ENCODE peak calls at places on chromosomes 7 and 10, in five cellular contexts. One of them, this sample, is unnamed.

GRCh38 chr10:33263453-33263852 is 71.0 kb downstream of the NRP1 start:
- DNase-seq in GM12878: no peak
- DNase-seq in H1: no peak
- DNase-seq in HepG2: no peak
- DNase-seq in HCT116: no peak
- DNase-seq in this sample: no peak

GRCh38 chr10:43128958-43129706 is 9.1 kb upstream of the CSGALNACT2 start:
- DNase-seq in GM12878: no peak
- DNase-seq in H1: peak; percentile 27
- DNase-seq in HepG2: no peak
- DNase-seq in HCT116: peak; percentile 23
- DNase-seq in this sample: peak; percentile 64

GRCh38 chr7:95922191-95922590 is 149.8 kb downstream of the DYNC1I1 start:
- DNase-seq in GM12878: no peak
- DNase-seq in H1: no peak
- DNase-seq in HepG2: no peak
- DNase-seq in HCT116: no peak
- DNase-seq in this sample: no peak

GRCh38 chr7:94374231-94374630 is 20.5 kb upstream of the COL1A2 start:
- DNase-seq in GM12878: no peak
- DNase-seq in H1: no peak
- DNase-seq in HepG2: no peak
- DNase-seq in HCT116: no peak
- DNase-seq in this sample: no peak

GRCh38 chr7:131961281-131961680 is 404.9 kb upstream of the PODXL start:
- DNase-seq in GM12878: no peak
- DNase-seq in H1: no peak
- DNase-seq in HepG2: no peak
- DNase-seq in HCT116: no peak
- DNase-seq in this sample: no peak

GRCh38 chr7:151384776-151385625 is 24.8 kb downstream of the WDR86 start:
- DNase-seq in GM12878: no peak
- DNase-seq in H1: no peak
- DNase-seq in HepG2: no peak
- DNase-seq in HCT116: no peak
- DNase-seq in this sample: no peak

GRCh38 chr7:2157473-2158279 is 75.1 kb downstream of the MAD1L1 start:
- DNase-seq in GM12878: no peak
- DNase-seq in H1: no peak
- DNase-seq in HepG2: no peak
- DNase-seq in HCT116: no peak
- DNase-seq in this sample: no peak

GRCh38 chr7:103944230-103944900 is 45.1 kb downstream of the RELN start:
- DNase-seq in GM12878: no peak
- DNase-seq in H1: no peak
- DNase-seq in HepG2: no peak
- DNase-seq in HCT116: no peak
- DNase-seq in this sample: no peak

GRCh38 chr7:55253188-55253587 is 111.9 kb upstream of the LANCL2 start:
- DNase-seq in GM12878: no peak
- DNase-seq in H1: no peak
- DNase-seq in HepG2: no peak
- DNase-seq in HCT116: no peak
- DNase-seq in this sample: no peak

GRCh38 chr10:100340948-100341847 is 5.8 kb upstream of the SCD start:
- DNase-seq in GM12878: no peak
- DNase-seq in H1: no peak
- DNase-seq in HepG2: peak; percentile 77
- DNase-seq in HCT116: no peak
- DNase-seq in this sample: no peak

GRCh38 chr10:12533723-12534122 is 184.4 kb downstream of the CAMK1D start:
- DNase-seq in GM12878: no peak
- DNase-seq in H1: peak; percentile 8
- DNase-seq in HepG2: no peak
- DNase-seq in HCT116: no peak
- DNase-seq in this sample: no peak

GRCh38 chr7:63071920-63072319 is 926.7 kb upstream of the ZNF722 start:
- DNase-seq in GM12878: no peak
- DNase-seq in H1: no peak
- DNase-seq in HepG2: no peak
- DNase-seq in HCT116: no peak
- DNase-seq in this sample: no peak

GRCh38 chr10:14554843-14555205 is 219.9 kb downstream of the FAM107B start:
- DNase-seq in GM12878: no peak
- DNase-seq in H1: no peak
- DNase-seq in HepG2: no peak
- DNase-seq in HCT116: no peak
- DNase-seq in this sample: no peak

GRCh38 chr7:98930921-98931320 is 52.6 kb downstream of the TRRAP start:
- DNase-seq in GM12878: peak; percentile 93
- DNase-seq in H1: no peak
- DNase-seq in HepG2: no peak
- DNase-seq in HCT116: no peak
- DNase-seq in this sample: no peak

GRCh38 chr10:12279281-12279680 is 70.1 kb upstream of the CAMK1D start:
- DNase-seq in GM12878: no peak
- DNase-seq in H1: no peak
- DNase-seq in HepG2: no peak
- DNase-seq in HCT116: no peak
- DNase-seq in this sample: no peak

GRCh38 chr10:78944658-78945333 is 124.0 kb upstream of the ZMIZ1 start:
- DNase-seq in GM12878: no peak
- DNase-seq in H1: no peak
- DNase-seq in HepG2: no peak
- DNase-seq in HCT116: no peak
- DNase-seq in this sample: no peak

GRCh38 chr7:374706-375490 is 84.9 kb downstream of the FOXL3 start:
- DNase-seq in GM12878: no peak
- DNase-seq in H1: no peak
- DNase-seq in HepG2: no peak
- DNase-seq in HCT116: no peak
- DNase-seq in this sample: no peak
- TF ChIP-seq SRF in GM12878: no peak
- TF ChIP-seq SRF in H1: no peak
- TF ChIP-seq SRF in HepG2: no peak
- TF ChIP-seq SRF in HCT116: no peak
- TF ChIP-seq SRF in this sample: no peak

DNA sequence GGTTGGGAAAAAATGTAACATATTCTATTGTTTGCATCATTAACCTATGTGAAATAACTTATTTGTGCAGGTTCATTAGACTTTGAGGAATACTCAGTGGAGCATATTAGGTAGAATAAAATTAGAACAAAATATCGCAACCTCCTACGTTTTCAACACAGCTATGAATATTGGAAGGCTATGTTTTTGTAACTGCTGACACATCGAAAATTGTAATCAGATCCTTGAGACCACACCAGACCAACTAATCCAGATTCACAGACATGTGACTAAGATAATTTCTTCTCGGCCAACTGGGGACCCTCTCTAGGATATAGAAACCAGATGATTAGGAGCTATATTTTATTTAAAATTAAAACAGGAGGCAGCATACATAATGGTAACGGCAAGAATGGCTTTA is 77.5 kb upstream of the VWC2 start:
- DNase-seq in GM12878: no peak
- DNase-seq in H1: no peak
- DNase-seq in HepG2: no peak
- DNase-seq in HCT116: no peak
- DNase-seq in this sample: no peak
- TF ChIP-seq SRF in GM12878: no peak
- TF ChIP-seq SRF in H1: no peak
- TF ChIP-seq SRF in HepG2: no peak
- TF ChIP-seq SRF in HCT116: no peak
- TF ChIP-seq SRF in this sample: no peak

GRCh38 chr7:111771638-111772037 is 209.3 kb upstream of the IMMP2L start:
- DNase-seq in GM12878: no peak
- DNase-seq in H1: no peak
- DNase-seq in HepG2: no peak
- DNase-seq in HCT116: no peak
- DNase-seq in this sample: no peak

GRCh38 chr7:111772716-111773115 is 210.4 kb upstream of the IMMP2L start:
- DNase-seq in GM12878: no peak
- DNase-seq in H1: no peak
- DNase-seq in HepG2: no peak
- DNase-seq in HCT116: no peak
- DNase-seq in this sample: no peak

GRCh38 chr7:111765936-111766643 is 203.8 kb upstream of the IMMP2L start:
- DNase-seq in GM12878: no peak
- DNase-seq in H1: no peak
- DNase-seq in HepG2: no peak
- DNase-seq in HCT116: no peak
- DNase-seq in this sample: no peak

GRCh38 chr7:111775205-111775604 is 212.9 kb upstream of the IMMP2L start:
- DNase-seq in GM12878: no peak
- DNase-seq in H1: no peak
- DNase-seq in HepG2: no peak
- DNase-seq in HCT116: no peak
- DNase-seq in this sample: no peak

GRCh38 chr7:111770116-111770515 is 207.8 kb upstream of the IMMP2L start:
- DNase-seq in GM12878: no peak
- DNase-seq in H1: no peak
- DNase-seq in HepG2: no peak
- DNase-seq in HCT116: no peak
- DNase-seq in this sample: no peak
- TF ChIP-seq SRF in GM12878: no peak
- TF ChIP-seq SRF in H1: no peak
- TF ChIP-seq SRF in HepG2: no peak
- TF ChIP-seq SRF in HCT116: no peak
- TF ChIP-seq SRF in this sample: no peak

GRCh38 chr10:113019692-113020424 is 69.8 kb downstream of the TCF7L2 start:
- DNase-seq in GM12878: no peak
- DNase-seq in H1: no peak
- DNase-seq in HepG2: peak; percentile 81
- DNase-seq in HCT116: no peak
- DNase-seq in this sample: no peak
- TF ChIP-seq SRF in GM12878: no peak
- TF ChIP-seq SRF in H1: no peak
- TF ChIP-seq SRF in HepG2: no peak
- TF ChIP-seq SRF in HCT116: no peak
- TF ChIP-seq SRF in this sample: no peak

GRCh38 chr10:31468536-31468859 is 149.5 kb downstream of the ZEB1 start:
- DNase-seq in GM12878: no peak
- DNase-seq in H1: no peak
- DNase-seq in HepG2: no peak
- DNase-seq in HCT116: no peak
- DNase-seq in this sample: no peak

GRCh38 chr10:31467791-31468535 is 148.9 kb downstream of the ZEB1 start:
- DNase-seq in GM12878: no peak
- DNase-seq in H1: peak; percentile 54
- DNase-seq in HepG2: peak; percentile 61
- DNase-seq in HCT116: peak; percentile 57
- DNase-seq in this sample: no peak

GRCh38 chr10:31464552-31464951 is 145.5 kb downstream of the ZEB1 start:
- DNase-seq in GM12878: no peak
- DNase-seq in H1: no peak
- DNase-seq in HepG2: no peak
- DNase-seq in HCT116: no peak
- DNase-seq in this sample: no peak

GRCh38 chr10:31466313-31466712 is 147.3 kb downstream of the ZEB1 start:
- DNase-seq in GM12878: no peak
- DNase-seq in H1: no peak
- DNase-seq in HepG2: no peak
- DNase-seq in HCT116: no peak
- DNase-seq in this sample: no peak
- TF ChIP-seq SRF in GM12878: no peak
- TF ChIP-seq SRF in H1: no peak
- TF ChIP-seq SRF in HepG2: no peak
- TF ChIP-seq SRF in HCT116: no peak
- TF ChIP-seq SRF in this sample: no peak

GRCh38 chr7:44634187-44634838 is 27.9 kb downstream of the OGDH start:
- DNase-seq in GM12878: no peak
- DNase-seq in H1: no peak
- DNase-seq in HepG2: peak; percentile 25
- DNase-seq in HCT116: no peak
- DNase-seq in this sample: peak; percentile 21
- TF ChIP-seq SRF in GM12878: no peak
- TF ChIP-seq SRF in H1: no peak
- TF ChIP-seq SRF in HepG2: no peak
- TF ChIP-seq SRF in HCT116: no peak
- TF ChIP-seq SRF in this sample: no peak

GRCh38 chr10:22552888-22553378 is 161.4 kb downstream of the PIP4K2A start:
- DNase-seq in GM12878: no peak
- DNase-seq in H1: no peak
- DNase-seq in HepG2: no peak
- DNase-seq in HCT116: no peak
- DNase-seq in this sample: no peak
- TF ChIP-seq SRF in GM12878: no peak
- TF ChIP-seq SRF in H1: no peak
- TF ChIP-seq SRF in HepG2: no peak
- TF ChIP-seq SRF in HCT116: no peak
- TF ChIP-seq SRF in this sample: no peak

DNA sequence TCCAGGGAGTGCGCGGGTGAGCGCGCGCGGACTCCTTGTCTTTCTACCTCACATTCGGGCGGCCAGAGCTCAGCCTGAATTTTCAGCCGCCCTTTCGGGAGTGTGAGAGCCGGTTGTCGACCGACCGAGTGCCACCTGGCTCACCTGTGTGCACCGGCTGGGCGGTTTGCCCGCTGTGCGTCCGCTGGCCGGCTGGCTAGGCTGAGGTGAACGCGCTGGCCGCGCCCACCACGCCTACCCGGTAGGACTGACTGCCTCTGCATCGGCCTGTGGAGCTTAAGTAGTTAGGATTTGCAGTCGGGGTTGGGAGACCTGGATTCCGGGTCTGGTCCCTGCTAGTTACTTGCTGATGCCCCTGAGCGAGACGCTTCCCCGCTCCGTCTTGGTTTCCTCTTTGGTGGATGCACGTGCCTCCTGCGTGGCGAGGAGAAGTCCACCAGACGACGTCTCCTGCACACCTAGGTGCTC is 553 bp downstream of the TSPAN15 start:
- DNase-seq in GM12878: no peak
- DNase-seq in H1: peak; percentile 79
- DNase-seq in HepG2: no peak
- DNase-seq in HCT116: no peak
- DNase-seq in this sample: no peak
- TF ChIP-seq SRF in GM12878: no peak
- TF ChIP-seq SRF in H1: no peak
- TF ChIP-seq SRF in HepG2: no peak
- TF ChIP-seq SRF in HCT116: no peak
- TF ChIP-seq SRF in this sample: no peak

GRCh38 chr7:45061352-45061751 is 27.4 kb downstream of the NACAD start:
- DNase-seq in GM12878: no peak
- DNase-seq in H1: no peak
- DNase-seq in HepG2: no peak
- DNase-seq in HCT116: no peak
- DNase-seq in this sample: no peak
- TF ChIP-seq SRF in GM12878: no peak
- TF ChIP-seq SRF in H1: no peak
- TF ChIP-seq SRF in HepG2: no peak
- TF ChIP-seq SRF in HCT116: no peak
- TF ChIP-seq SRF in this sample: no peak

GRCh38 chr10:51325649-51326048 is 251.4 kb downstream of the PRKG1 start:
- DNase-seq in GM12878: no peak
- DNase-seq in H1: no peak
- DNase-seq in HepG2: no peak
- DNase-seq in HCT116: no peak
- DNase-seq in this sample: no peak
- TF ChIP-seq SRF in GM12878: no peak
- TF ChIP-seq SRF in H1: no peak
- TF ChIP-seq SRF in HepG2: no peak
- TF ChIP-seq SRF in HCT116: no peak
- TF ChIP-seq SRF in this sample: no peak

This sample was measured in K562.